ENCODE peak calls at places on chromosomes 7 and 10, in nine cellular contexts. T is omental fat pad, G is H7, E is NCI-H2081, C is fibroblast of the aortic adventitia, D is Kasumi-1, B is NCI-H1092, V is ACHN, F is uterus. Y is an unnamed sample.

GRCh38 chr10:44981172-44982113 is 2.8 kb upstream of the DEPP1 start:
- DNase-seq in T (no peak), G (no peak), E (no peak), C (peak), D (peak), B (no peak), V (peak), F (peak), Y (no peak)

GRCh38 chr7:36644625-36645422 is 79.5 kb downstream of the AOAH start:
- DNase-seq in T (no peak), G (no peak), E (no peak), C (peak), D (no peak), B (no peak), V (no peak), F (no peak), Y (no peak)

GRCh38 chr10:15176269-15176668 is 7.8 kb upstream of the NMT2 start:
- DNase-seq in T (no peak), G (no peak), E (no peak), C (no peak), D (no peak), B (no peak), V (no peak), F (no peak), Y (no peak)

GRCh38 chr10:87565010-87565409 is 60.3 kb downstream of the MINPP1 start:
- DNase-seq in T (no peak), G (no peak), E (no peak), C (no peak), D (no peak), B (no peak), V (no peak), F (no peak), Y (no peak)

GRCh38 chr10:97412891-97413304 is 11.8 kb upstream of the RRP12 start:
- DNase-seq in T (no peak), G (no peak), E (no peak), C (no peak), D (no peak), B (no peak), V (no peak), F (no peak), Y (no peak)

GRCh38 chr10:116256749-116257259 is 16.2 kb downstream of the GFRA1 start:
- DNase-seq in T (no peak), G (no peak), E (no peak), C (no peak), D (no peak), B (no peak), V (no peak), F (no peak), Y (no peak)

GRCh38 chr10:23063387-23064287 is 31.7 kb upstream of the MSRB2 start:
- DNase-seq in T (no peak), G (no peak), E (no peak), C (peak), D (no peak), B (no peak), V (no peak), F (peak), Y (no peak)

GRCh38 chr10:103881420-103882284 is 26.3 kb upstream of the SH3PXD2A start:
- DNase-seq in T (no peak), G (no peak), E (peak), C (no peak), D (no peak), B (peak), V (no peak), F (no peak), Y (peak)

GRCh38 chr10:46536781-46537180 is 19.7 kb downstream of the GPRIN2 start:
- DNase-seq in T (no peak), G (no peak), E (no peak), C (no peak), D (no peak), B (no peak), V (no peak), F (no peak), Y (no peak)

GRCh38 chr10:131833446-131834080 is 67.2 kb upstream of the PPP2R2D start:
- DNase-seq in T (no peak), G (no peak), E (no peak), C (no peak), D (no peak), B (no peak), V (no peak), F (no peak), Y (no peak)

GRCh38 chr7:142880886-142881505 is 4.5 kb downstream of the TRPV6 start:
- DNase-seq in T (no peak), G (peak), E (peak), C (peak), D (peak), B (no peak), V (peak), F (no peak), Y (no peak)

GRCh38 chr7:134470864-134471263 is 12.0 kb upstream of the AKR1B1 start:
- DNase-seq in T (no peak), G (no peak), E (no peak), C (peak), D (no peak), B (no peak), V (peak), F (no peak), Y (no peak)

GRCh38 chr10:5297996-5298395 is 66.8 kb upstream of the UCN3 start:
- DNase-seq in T (no peak), G (no peak), E (no peak), C (no peak), D (no peak), B (no peak), V (no peak), F (no peak), Y (no peak)

GRCh38 chr10:128068398-128069285 is 57.6 kb downstream of the MKI67 start:
- DNase-seq in T (peak), G (no peak), E (no peak), C (no peak), D (no peak), B (no peak), V (no peak), F (no peak), Y (no peak)

GRCh38 chr10:86315543-86315942 is 51.1 kb downstream of the GRID1 start:
- DNase-seq in T (no peak), G (no peak), E (no peak), C (no peak), D (no peak), B (no peak), V (no peak), F (no peak), Y (no peak)

GRCh38 chr7:111126987-111127386 is 36.1 kb downstream of the LRRN3 start:
- DNase-seq in T (no peak), G (no peak), E (no peak), C (peak), D (no peak), B (no peak), V (peak), F (no peak), Y (no peak)

GRCh38 chr7:132279718-132280117 is 296.6 kb downstream of the PLXNA4 start:
- DNase-seq in T (no peak), G (no peak), E (no peak), C (no peak), D (no peak), B (no peak), V (no peak), F (no peak), Y (no peak)

GRCh38 chr7:96300487-96300886 is 21.4 kb downstream of the SLC25A13 start:
- DNase-seq in T (no peak), G (no peak), E (no peak), C (no peak), D (no peak), B (no peak), V (no peak), F (no peak), Y (no peak)

GRCh38 chr7:85285502-85285901 is 98.6 kb upstream of the SEMA3D start:
- DNase-seq in T (no peak), G (no peak), E (peak), C (no peak), D (no peak), B (peak), V (no peak), F (no peak), Y (no peak)

GRCh38 chr10:74418285-74418872 is 267.4 kb downstream of the ADK start:
- DNase-seq in T (no peak), G (peak), E (peak), C (no peak), D (no peak), B (peak), V (no peak), F (no peak), Y (peak)

GRCh38 chr10:71766717-71767419 is 6.5 kb downstream of the VSIR start:
- DNase-seq in T (peak), G (no peak), E (no peak), C (peak), D (no peak), B (no peak), V (peak), F (peak), Y (no peak)

GRCh38 chr10:43255644-43256431 is 11.0 kb downstream of the RASGEF1A start:
- DNase-seq in T (peak), G (peak), E (no peak), C (peak), D (peak), B (no peak), V (peak), F (peak), Y (no peak)